ENCODE peak calls at places on chromosomes 4 and X, in ten cellular contexts. Q is IMR-90, D is ovary, A is breast epithelium, P is uterus, L is adrenal gland, T is K562, M is esophagus squamous epithelium, K is erythroblast, J is spleen. B is an unnamed sample.

GRCh38 chr4:157172011-157172410 is 48.5 kb upstream of the GRIA2 start:
- DNase-seq in Q (peak; percentile 31), D (no peak), A (no peak), P (no peak), L (no peak), T (no peak), M (no peak), K (no peak), J (no peak), B (no peak)

GRCh38 chrX:154401045-154401799 is 3.0 kb downstream of the RPL10 start:
- DNase-seq in Q (peak; percentile 37), D (no peak), A (no peak), P (no peak), L (no peak), T (no peak), M (no peak), K (peak; percentile 54), J (no peak), B (no peak)

GRCh38 chrX:118739577-118739976 is 12.2 kb downstream of the IL13RA1 start:
- DNase-seq in Q (no peak), D (no peak), A (no peak), P (no peak), L (no peak), T (no peak), M (no peak), K (no peak), J (no peak), B (no peak)

GRCh38 chrX:110284159-110284558 is 33.7 kb downstream of the AMMECR1 start:
- DNase-seq in Q (peak; percentile 88), D (no peak), A (no peak), P (no peak), L (no peak), T (no peak), M (no peak), K (no peak), J (no peak), B (peak; percentile 6)

GRCh38 chr4:128354205-128354821 is 66.7 kb upstream of the PGRMC2 start:
- DNase-seq in Q (peak; percentile 97), D (peak; percentile 37), A (no peak), P (no peak), L (peak; percentile 46), T (peak; percentile 21), M (no peak), K (peak; percentile 65), J (no peak), B (peak; percentile 24)

GRCh38 chr4:73704314-73705055 is 35.9 kb upstream of the CXCL8 start:
- DNase-seq in Q (peak; percentile 100), D (peak; percentile 48), A (peak; percentile 71), P (peak; percentile 83), L (peak; percentile 88), T (peak; percentile 28), M (peak; percentile 31), K (peak; percentile 77), J (no peak), B (no peak)

GRCh38 chr4:85784947-85785346 is 310.0 kb downstream of the ARHGAP24 start:
- DNase-seq in Q (no peak), D (no peak), A (no peak), P (no peak), L (no peak), T (no peak), M (no peak), K (no peak), J (no peak), B (no peak)

GRCh38 chrX:20378291-20378920 is 111.7 kb upstream of the RPS6KA3 start:
- DNase-seq in Q (peak; percentile 31), D (no peak), A (no peak), P (no peak), L (peak; percentile 16), T (no peak), M (no peak), K (no peak), J (no peak), B (no peak)

GRCh38 chr4:103011378-103012025 is 8.0 kb downstream of the SLC9B1 start:
- DNase-seq in Q (peak; percentile 48), D (peak; percentile 21), A (no peak), P (peak; percentile 23), L (peak; percentile 78), T (peak; percentile 20), M (no peak), K (peak; percentile 94), J (no peak), B (no peak)

GRCh38 chrX:104137496-104137895 is 19.3 kb downstream of the SLC25A53 start:
- DNase-seq in Q (no peak), D (no peak), A (no peak), P (no peak), L (no peak), T (peak; percentile 59), M (no peak), K (peak; percentile 37), J (no peak), B (no peak)

GRCh38 chrX:22389544-22390243 is 117.0 kb downstream of the CBLL2 start:
- DNase-seq in Q (peak; percentile 83), D (no peak), A (no peak), P (peak; percentile 34), L (no peak), T (no peak), M (no peak), K (no peak), J (no peak), B (no peak)

GRCh38 chr4:102610476-102610875 is 109.3 kb downstream of the NFKB1 start:
- DNase-seq in Q (no peak), D (no peak), A (no peak), P (no peak), L (no peak), T (no peak), M (no peak), K (no peak), J (no peak), B (no peak)

GRCh38 chr4:85744950-85745349 is 270.0 kb downstream of the ARHGAP24 start:
- DNase-seq in Q (no peak), D (no peak), A (no peak), P (no peak), L (no peak), T (no peak), M (no peak), K (no peak), J (no peak), B (no peak)

GRCh38 chr4:85406185-85406584 is 68.8 kb upstream of the ARHGAP24 start:
- DNase-seq in Q (no peak), D (no peak), A (no peak), P (no peak), L (no peak), T (no peak), M (no peak), K (no peak), J (no peak), B (no peak)

GRCh38 chrX:55452825-55453124 is 848 bp downstream of the MAGEH1 start:
- DNase-seq in Q (no peak), D (no peak), A (no peak), P (no peak), L (no peak), T (no peak), M (no peak), K (peak; percentile 19), J (no peak), B (no peak)
- TF ChIP-seq POLR2A in Q (no peak), D (no peak), A (no peak), P (no peak), L (no peak), T (no peak), M (no peak), K (no peak), J (no peak), B (no peak)

GRCh38 chr4:76233967-76234678 is 17.4 kb upstream of the FAM47E start:
- DNase-seq in Q (no peak), D (no peak), A (no peak), P (no peak), L (no peak), T (peak; percentile 62), M (no peak), K (no peak), J (no peak), B (no peak)
- TF ChIP-seq POLR2A in Q (no peak), D (no peak), A (no peak), P (no peak), L (no peak), T (peak; percentile 92), M (no peak), K (no peak), J (no peak), B (no peak)

GRCh38 chrX:30652527-30653414 is 452 bp upstream of the GK start:
- DNase-seq in Q (peak; percentile 88), D (peak; percentile 94), A (peak; percentile 93), P (peak; percentile 93), L (peak; percentile 97), T (peak; percentile 95), M (peak; percentile 71), K (peak; percentile 95), J (peak; percentile 98), B (peak; percentile 50)
- TF ChIP-seq POLR2A in Q (no peak), D (no peak), A (no peak), P (no peak), L (peak; percentile 59), T (peak; percentile 78), M (no peak), K (peak; percentile 62), J (no peak), B (peak; percentile 38)

GRCh38 chr4:38784141-38784540 is 1.4 kb upstream of the TLR10 start:
- DNase-seq in Q (no peak), D (no peak), A (no peak), P (no peak), L (no peak), T (no peak), M (no peak), K (no peak), J (no peak), B (no peak)

GRCh38 chr4:38781854-38782261 is 932 bp downstream of the TLR10 start:
- DNase-seq in Q (no peak), D (no peak), A (no peak), P (no peak), L (no peak), T (no peak), M (no peak), K (no peak), J (no peak), B (no peak)

GRCh38 chr4:38783109-38783460 is 295 bp upstream of the TLR10 start:
- DNase-seq in Q (no peak), D (no peak), A (no peak), P (no peak), L (no peak), T (no peak), M (no peak), K (no peak), J (no peak), B (no peak)

GRCh38 chr4:38785041-38785790 is 2.4 kb upstream of the TLR10 start:
- DNase-seq in Q (no peak), D (no peak), A (no peak), P (no peak), L (no peak), T (no peak), M (no peak), K (no peak), J (no peak), B (no peak)

DNA sequence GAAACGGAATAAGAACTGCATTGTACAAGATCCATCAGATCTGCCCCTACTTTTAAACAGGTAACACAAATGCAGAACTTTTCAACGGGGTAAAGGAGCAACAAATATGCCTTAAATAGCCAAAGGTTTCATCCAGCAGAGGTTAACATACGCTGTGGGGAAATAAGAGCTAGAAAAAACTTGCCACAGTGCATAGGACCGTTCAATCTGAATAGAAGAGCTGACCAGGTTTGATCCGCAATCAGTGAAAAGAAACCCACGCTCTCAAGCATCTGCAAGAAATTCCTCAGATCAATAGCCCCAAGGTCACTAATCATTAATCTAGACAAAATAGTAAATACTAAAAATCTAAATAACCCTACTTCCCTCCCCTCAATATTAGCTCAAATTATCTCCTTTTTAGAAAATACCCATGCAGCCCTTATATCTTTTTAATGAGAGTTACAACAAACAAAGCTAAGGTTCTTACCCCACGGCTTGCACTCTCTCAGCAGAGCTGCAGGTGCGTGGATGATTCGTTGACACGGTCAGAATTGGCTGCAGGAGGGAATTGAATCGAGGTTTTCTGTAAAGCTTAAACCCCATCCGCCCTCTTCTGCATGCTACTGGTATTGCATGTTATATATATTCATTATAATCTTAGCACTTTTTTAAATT is at the start of gene TLR10:
- DNase-seq in Q (peak; percentile 52), D (no peak), A (no peak), P (peak; percentile 53), L (peak; percentile 50), T (peak; percentile 39), M (peak; percentile 11), K (peak; percentile 57), J (no peak), B (no peak)
- TF ChIP-seq POLR2A in Q (no peak), D (no peak), A (no peak), P (no peak), L (no peak), T (no peak), M (no peak), K (no peak), J (no peak), B (no peak)

B was measured in H54.